ENCODE peak calls at places on chromosomes 13 and 19, in nine cellular contexts. F, J, A, V, D, R, Q, I and P are unnamed samples.

GRCh38 chr13:79709526-79709925 is 228.6 kb downstream of the NDFIP2 start:
- DNase-seq in F (no peak), J (no peak), A (peak), V (no peak), D (no peak), R (no peak), Q (peak), I (no peak), P (no peak)

GRCh38 chr13:93217701-93218100 is 8.9 kb upstream of the GPC6 start:
- DNase-seq in F (no peak), J (no peak), A (no peak), V (peak), D (no peak), R (no peak), Q (peak), I (no peak), P (no peak)

GRCh38 chr13:27556109-27556508 is 64.2 kb downstream of the LNX2 start:
- DNase-seq in F (no peak), J (no peak), A (peak), V (no peak), D (peak), R (no peak), Q (peak), I (peak), P (no peak)

GRCh38 chr19:34733266-34733825 is 697 bp upstream of the ZNF181 start:
- DNase-seq in F (peak), J (no peak), A (no peak), V (peak), D (no peak), R (peak), Q (no peak), I (peak), P (peak)

GRCh38 chr19:44726465-44726864 is 22.0 kb upstream of the BCL3 start:
- DNase-seq in F (no peak), J (no peak), A (no peak), V (no peak), D (no peak), R (no peak), Q (no peak), I (no peak), P (no peak)

GRCh38 chr13:20363162-20363561 is 131.0 kb upstream of the GJB6 start:
- DNase-seq in F (no peak), J (no peak), A (no peak), V (no peak), D (no peak), R (no peak), Q (no peak), I (no peak), P (no peak)

GRCh38 chr13:40096357-40096911 is 441.0 kb downstream of the COG6 start:
- DNase-seq in F (no peak), J (peak), A (no peak), V (no peak), D (no peak), R (no peak), Q (no peak), I (no peak), P (peak)

GRCh38 chr13:29266743-29267142 is 328.7 kb downstream of the SLC7A1 start:
- DNase-seq in F (no peak), J (no peak), A (no peak), V (no peak), D (no peak), R (no peak), Q (no peak), I (no peak), P (no peak)

GRCh38 chr13:99528547-99528946 is 27.3 kb downstream of the TM9SF2 start:
- DNase-seq in F (peak), J (peak), A (peak), V (peak), D (no peak), R (no peak), Q (peak), I (no peak), P (no peak)

GRCh38 chr13:20561731-20562130 is 5.2 kb upstream of the IFT88 start:
- DNase-seq in F (no peak), J (no peak), A (no peak), V (no peak), D (no peak), R (no peak), Q (no peak), I (no peak), P (no peak)